ENCODE peak calls at places on chromosome 11, in six cellular contexts. N, T, M, F, K and E are unnamed samples. For H3K4me1, the result is how much of the 10 kb centered on the place peaks cover.

GRCh38 chr11:86980397-86980796 is 25.2 kb upstream of the FZD4 start:
- DNase-seq in N (no peak), T (no peak), M (no peak), F (no peak), K (no peak), E (no peak)

GRCh38 chr11:18050853-18051252 is 4.8 kb upstream of the TPH1 start:
- DNase-seq in N (no peak), T (no peak), M (no peak), F (no peak), K (no peak), E (no peak)

GRCh38 chr11:75536786-75537629 is 11.3 kb upstream of the GDPD5 start:
- DNase-seq in N (no peak), T (no peak), M (no peak), F (no peak), K (no peak), E (no peak)

GRCh38 chr11:90788956-90789355 is 566.1 kb upstream of the CHORDC1 start:
- DNase-seq in N (no peak), T (no peak), M (no peak), F (no peak), K (no peak), E (no peak)

GRCh38 chr11:117582491-117582890 is 214.5 kb downstream of the DSCAML1 start:
- DNase-seq in N (no peak), T (no peak), M (no peak), F (no peak), K (no peak), E (no peak)

GRCh38 chr11:92698742-92699141 is 270.7 kb upstream of the MTNR1B start:
- DNase-seq in N (no peak), T (no peak), M (no peak), F (no peak), K (no peak), E (no peak)

GRCh38 chr11:69578167-69578566 is 62.8 kb upstream of the CCND1 start:
- DNase-seq in N (peak), T (no peak), M (no peak), F (no peak), K (no peak), E (no peak)

GRCh38 chr11:118882489-118882888 is 1.2 kb upstream of the CXCR5 start:
- DNase-seq in N (no peak), T (no peak), M (no peak), F (no peak), K (no peak), E (no peak)

GRCh38 chr11:11217555-11218286 is 135.3 kb downstream of the CSNK2A3 start:
- DNase-seq in N (no peak), T (no peak), M (no peak), F (no peak), K (no peak), E (no peak)

GRCh38 chr11:66800720-66801428 is 42.4 kb upstream of the RCE1 start:
- DNase-seq in N (peak), T (no peak), M (no peak), F (no peak), K (no peak), E (no peak)

GRCh38 chr11:58600510-58600909 is 21.6 kb downstream of the ZFP91 start:
- DNase-seq in N (no peak), T (no peak), M (no peak), F (no peak), K (no peak), E (no peak)

GRCh38 chr11:70173018-70173417 is 30.1 kb upstream of the FADD start:
- DNase-seq in N (no peak), T (no peak), M (no peak), F (no peak), K (no peak), E (no peak)

GRCh38 chr11:69685348-69685747 is 10.2 kb upstream of the LTO1 start:
- DNase-seq in N (no peak), T (peak), M (no peak), F (no peak), K (no peak), E (no peak)

GRCh38 chr11:34458566-34458965 is 19.8 kb downstream of the CAT start:
- DNase-seq in N (no peak), T (no peak), M (no peak), F (no peak), K (no peak), E (no peak)

GRCh38 chr11:70202898-70203748 is at the start of gene FADD:
- DNase-seq in N (peak), T (peak), M (peak), F (peak), K (peak), E (peak)

GRCh38 chr11:100823360-100823759 is 136.3 kb downstream of the ARHGAP42 start:
- DNase-seq in N (no peak), T (no peak), M (no peak), F (no peak), K (no peak), E (no peak)

GRCh38 chr11:67576742-67577475 is 6.7 kb upstream of the GSTP1 start:
- DNase-seq in N (no peak), T (no peak), M (no peak), F (no peak), K (no peak), E (no peak)

GRCh38 chr11:28463826-28464225 is 355.6 kb downstream of the METTL15 start:
- DNase-seq in N (no peak), T (no peak), M (no peak), F (no peak), K (no peak), E (no peak)

GRCh38 chr11:7060828-7061227 is 28.0 kb upstream of the RBMXL2 start:
- DNase-seq in N (no peak), T (no peak), M (no peak), F (no peak), K (no peak), E (no peak)

DNA sequence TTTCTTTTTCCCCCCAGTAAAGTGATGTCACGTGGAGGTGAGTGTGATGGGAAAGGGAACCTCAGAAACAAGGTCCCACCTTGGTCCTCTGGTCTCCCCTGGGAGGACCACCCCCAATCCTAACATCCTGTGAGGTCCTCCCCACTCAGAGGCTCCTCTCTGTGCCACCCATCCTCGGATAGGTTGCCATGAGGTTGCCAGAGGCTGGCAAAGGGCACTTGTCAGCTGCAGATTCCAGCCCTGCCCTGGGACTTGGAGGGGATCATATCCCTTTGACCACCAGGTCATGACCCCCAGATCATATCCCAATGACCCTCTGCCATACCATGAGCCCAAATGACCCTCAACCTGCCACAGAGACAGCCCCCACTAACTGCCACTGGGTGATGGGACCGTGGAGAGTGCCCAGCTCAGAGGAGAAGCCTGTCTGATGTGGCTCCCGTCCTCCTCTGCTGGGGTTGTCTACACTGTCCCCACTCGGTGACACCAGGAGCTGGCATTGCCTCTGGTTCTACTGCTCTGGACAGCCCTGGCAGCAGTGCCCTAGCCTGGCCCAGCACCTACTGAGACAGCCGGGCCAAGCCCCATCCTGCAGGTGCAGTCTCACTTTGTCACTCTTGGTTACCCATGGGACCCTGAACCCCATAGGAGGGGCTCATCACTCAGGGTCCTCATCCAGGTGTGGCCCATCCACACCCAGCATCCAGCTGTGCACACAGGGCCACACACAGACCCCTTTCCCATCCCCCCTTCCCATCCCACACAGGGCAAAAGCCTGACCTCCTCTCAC is 90.2 kb upstream of the KCNQ1OT1 start:
- DNase-seq in N (no peak), T (peak), M (peak), F (peak), K (no peak), E (no peak)
- H3K4me1 ChIP-seq in N (under half), T (under half), M (under half), F (under half), K (under half), E (under half)

GRCh38 chr11:113553905-113554304 is 78.7 kb upstream of the DRD2 start:
- DNase-seq in N (no peak), T (no peak), M (no peak), F (no peak), K (no peak), E (no peak)
- H3K4me1 ChIP-seq in N (under half), T (under half), M (under half), F (under half), K (under half), E (under half)

GRCh38 chr11:845872-846271 is 3.2 kb downstream of the TSPAN4 start:
- DNase-seq in N (no peak), T (no peak), M (peak), F (no peak), K (no peak), E (no peak)
- H3K4me1 ChIP-seq in N (under half), T (under half), M (under half), F (half or more), K (half or more), E (half or more)

GRCh38 chr11:64861227-64861970 is 16.9 kb upstream of the CDC42BPG start:
- DNase-seq in N (no peak), T (no peak), M (no peak), F (no peak), K (no peak), E (no peak)
- H3K4me1 ChIP-seq in N (under half), T (half or more), M (under half), F (half or more), K (half or more), E (half or more)